ENCODE peak calls at places on chromosome 18, in six cellular contexts. X is epithelial cell of esophagus, O is neural progenitor cell, T is esophagus squamous epithelium, C is endothelial cell, P is fibroblast of the aortic adventitia. V is an unnamed sample.

GRCh38 chr18:37422116-37422515 is 143.5 kb downstream of the CELF4 start:
- DNase-seq in X (no peak), O (no peak), T (no peak), C (no peak), P (no peak), V (no peak)

GRCh38 chr18:49521251-49521650 is 34.2 kb upstream of the C18orf32 start:
- DNase-seq in X (peak; percentile 31), O (peak; percentile 76), T (no peak), C (no peak), P (peak; percentile 9), V (no peak)

GRCh38 chr18:25235648-25236047 is 116.3 kb downstream of the ZNF521 start:
- DNase-seq in X (no peak), O (no peak), T (no peak), C (no peak), P (no peak), V (no peak)

GRCh38 chr18:25349926-25350560 is 1.9 kb downstream of the ZNF521 start:
- DNase-seq in X (no peak), O (peak; percentile 74), T (no peak), C (peak; percentile 38), P (peak; percentile 7), V (no peak)

GRCh38 chr18:23158058-23158457 is 22.8 kb downstream of the CABLES1 start:
- DNase-seq in X (no peak), O (no peak), T (no peak), C (no peak), P (no peak), V (no peak)

GRCh38 chr18:58591286-58591685 is 37.6 kb downstream of the ALPK2 start:
- DNase-seq in X (no peak), O (no peak), T (no peak), C (no peak), P (no peak), V (no peak)

GRCh38 chr18:42564761-42565160 is 550.7 kb downstream of the RIT2 start:
- DNase-seq in X (no peak), O (peak; percentile 34), T (no peak), C (no peak), P (no peak), V (no peak)

GRCh38 chr18:26863122-26863879 is 2.2 kb downstream of the AQP4 start:
- DNase-seq in X (peak; percentile 25), O (peak; percentile 71), T (no peak), C (peak; percentile 36), P (no peak), V (peak; percentile 34)

GRCh38 chr18:31739651-31740050 is 21.0 kb downstream of the SLC25A52 start:
- DNase-seq in X (no peak), O (no peak), T (no peak), C (no peak), P (no peak), V (no peak)

GRCh38 chr18:74493689-74494088 is 2.5 kb upstream of the CNDP2 start:
- DNase-seq in X (peak; percentile 86), O (peak; percentile 72), T (no peak), C (peak; percentile 53), P (peak; percentile 77), V (no peak)

GRCh38 chr18:3885209-3885792 is 435.3 kb downstream of the TGIF1 start:
- DNase-seq in X (no peak), O (peak; percentile 35), T (no peak), C (no peak), P (no peak), V (no peak)
- TF ChIP-seq CTCF in X (no peak), O (peak; percentile 54), T (no peak), C (peak; percentile 75), P (peak; percentile 16), V (no peak)

DNA sequence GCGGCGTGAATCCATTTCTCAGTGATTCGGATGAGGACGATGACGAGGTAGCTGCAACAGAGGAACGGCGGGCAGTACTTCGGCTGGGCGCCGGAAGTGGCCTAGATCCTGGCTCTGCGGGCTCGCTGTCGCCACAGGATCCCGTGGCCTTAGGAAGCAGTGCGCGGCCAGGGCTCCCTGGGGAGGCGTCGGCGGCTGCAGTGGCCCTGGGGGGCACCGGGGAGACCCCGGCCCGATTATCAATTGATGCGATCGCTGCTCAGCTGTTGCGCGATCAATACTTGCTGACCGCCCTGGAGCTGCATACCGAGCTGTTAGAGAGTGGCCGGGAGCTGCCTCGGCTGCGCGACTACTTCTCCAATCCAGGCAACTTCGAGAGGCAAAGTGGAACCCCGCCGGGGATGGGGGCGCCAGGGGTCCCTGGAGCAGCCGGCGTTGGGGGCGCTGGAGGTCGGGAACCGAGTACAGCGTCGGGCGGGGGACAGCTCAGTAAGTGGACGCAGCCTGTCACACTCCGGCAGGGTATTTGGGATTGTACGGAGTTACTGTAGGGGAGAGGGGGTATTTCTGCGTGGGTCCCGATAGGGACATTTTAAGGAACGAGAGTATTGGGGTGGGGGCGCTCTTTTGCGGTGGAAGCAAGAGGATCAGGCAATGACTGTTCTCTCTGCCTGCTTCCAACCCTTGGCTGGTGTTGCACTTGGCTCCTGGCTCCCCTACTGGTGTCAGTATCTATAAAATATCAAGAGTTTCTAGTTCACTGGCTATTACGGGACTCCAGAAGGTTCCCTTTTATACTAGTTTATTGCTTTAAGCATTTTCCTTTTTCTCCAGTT is 706 bp downstream of the RELCH start:
- DNase-seq in X (peak; percentile 39), O (peak; percentile 64), T (no peak), C (peak; percentile 21), P (peak; percentile 26), V (no peak)
- TF ChIP-seq CTCF in X (peak; percentile 16), O (peak; percentile 27), T (no peak), C (no peak), P (peak; percentile 41), V (peak; percentile 12)

GRCh38 chr18:34352385-34353163 is 127.9 kb upstream of the NOL4 start:
- DNase-seq in X (no peak), O (peak; percentile 10), T (no peak), C (no peak), P (no peak), V (no peak)
- TF ChIP-seq CTCF in X (peak; percentile 16), O (peak; percentile 40), T (no peak), C (no peak), P (no peak), V (peak; percentile 25)

GRCh38 chr18:2890606-2891005 is 43.8 kb downstream of the EMILIN2 start:
- DNase-seq in X (no peak), O (no peak), T (no peak), C (no peak), P (no peak), V (no peak)

GRCh38 chr18:2889761-2890192 is 43.0 kb downstream of the EMILIN2 start:
- DNase-seq in X (peak; percentile 22), O (no peak), T (no peak), C (no peak), P (peak; percentile 49), V (no peak)

GRCh38 chr18:2883137-2883671 is 36.4 kb downstream of the EMILIN2 start:
- DNase-seq in X (no peak), O (no peak), T (no peak), C (no peak), P (no peak), V (no peak)

GRCh38 chr18:2884706-2885285 is 38.0 kb downstream of the EMILIN2 start:
- DNase-seq in X (no peak), O (no peak), T (no peak), C (no peak), P (no peak), V (no peak)

DNA sequence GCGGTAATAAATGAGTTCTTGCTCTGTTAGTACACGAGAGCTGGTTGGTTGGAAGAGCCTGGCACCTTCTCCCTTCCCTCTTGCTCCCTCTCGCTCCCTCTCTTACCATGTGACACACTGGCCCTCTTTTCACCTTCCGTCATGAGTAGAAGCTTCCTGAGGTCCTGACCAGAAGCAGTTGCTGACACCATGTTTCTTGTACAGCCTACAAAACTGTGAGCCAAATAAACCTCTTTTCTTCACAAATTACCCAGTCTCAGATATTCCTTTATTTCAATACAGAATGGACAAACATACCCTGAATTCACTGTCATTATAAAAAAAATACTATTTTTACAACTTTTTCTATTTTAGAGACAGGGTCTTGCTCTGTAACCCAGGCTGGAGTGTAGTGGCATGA is 40.7 kb downstream of the EMILIN2 start:
- DNase-seq in X (no peak), O (no peak), T (no peak), C (no peak), P (no peak), V (no peak)
- TF ChIP-seq CTCF in X (no peak), O (no peak), T (no peak), C (no peak), P (no peak), V (no peak)

DNA sequence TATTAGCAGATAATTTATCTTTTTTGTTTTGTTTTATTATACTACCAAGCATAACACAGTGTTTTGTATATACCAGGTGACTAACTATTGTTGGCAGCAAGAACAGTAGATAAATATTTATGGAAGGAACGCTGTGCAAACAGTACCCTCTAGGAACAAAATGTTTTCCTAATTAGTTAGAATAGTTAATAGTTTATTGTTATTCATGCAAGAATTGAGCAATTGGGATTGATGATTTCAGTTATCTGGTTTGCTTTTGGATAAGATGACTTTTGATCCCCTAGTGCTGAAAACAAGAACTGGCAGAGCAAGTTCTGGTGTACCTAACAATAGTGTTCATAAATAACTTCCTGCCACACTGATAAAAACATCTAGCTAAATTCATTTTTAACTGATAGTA is 323.3 kb downstream of the TGIF1 start:
- DNase-seq in X (peak; percentile 69), O (no peak), T (no peak), C (no peak), P (peak; percentile 32), V (no peak)
- TF ChIP-seq CTCF in X (peak; percentile 53), O (no peak), T (no peak), C (no peak), P (peak; percentile 45), V (no peak)

GRCh38 chr18:41096504-41096903 is 858.5 kb upstream of the PIK3C3 start:
- DNase-seq in X (peak; percentile 65), O (peak; percentile 15), T (no peak), C (peak; percentile 7), P (peak; percentile 22), V (no peak)
- TF ChIP-seq CTCF in X (peak; percentile 54), O (peak; percentile 26), T (no peak), C (no peak), P (no peak), V (peak; percentile 66)

V was measured in D721Med.